ENCODE peak calls at places on chromosomes 13 and 19, in nine cellular contexts. J, U, M, D, S, O, E, H and G are unnamed samples. For H3K4me1, the result is how much of the 10 kb centered on the place peaks cover.

GRCh38 chr13:99484405-99484981 is 16.8 kb upstream of the TM9SF2 start:
- DNase-seq in D (no peak), O (no peak), E (peak), H (no peak), M (no peak), S (no peak), U (peak), J (no peak), G (no peak)

GRCh38 chr19:29519146-29519545 is 6.6 kb upstream of the VSTM2B start:
- DNase-seq in S (no peak), E (no peak), M (no peak), J (no peak), D (no peak), H (no peak), O (no peak), U (no peak), G (no peak)

GRCh38 chr19:15396436-15396835 is 16.8 kb upstream of the AKAP8 start:
- DNase-seq in D (no peak), J (no peak), E (no peak), M (no peak), S (no peak), H (no peak), O (no peak), U (no peak), G (no peak)

GRCh38 chr19:13841339-13842293 is 35.3 kb upstream of the NANOS3 start:
- DNase-seq in O (no peak), E (peak), D (no peak), J (peak), U (no peak), S (peak), M (peak), H (no peak), G (peak)

GRCh38 chr13:66489586-66489985 is 740.5 kb downstream of the PCDH9 start:
- DNase-seq in M (no peak), D (no peak), S (no peak), J (no peak), H (no peak), E (no peak), U (no peak), O (no peak), G (no peak)

GRCh38 chr13:91167706-91168459 is 179.6 kb upstream of the MIR17HG start:
- DNase-seq in E (no peak), D (no peak), J (no peak), M (no peak), O (no peak), S (no peak), H (no peak), U (no peak), G (no peak)

GRCh38 chr19:47019431-47020041 is at the start of gene NPAS1:
- DNase-seq in H (no peak), U (no peak), M (peak), E (no peak), S (no peak), J (no peak), O (no peak), D (no peak), G (no peak)

GRCh38 chr19:12954150-12954962 is 2.7 kb downstream of the GADD45GIP1 start:
- DNase-seq in H (no peak), E (no peak), S (no peak), O (no peak), U (no peak), D (no peak), M (no peak), J (no peak), G (no peak)

GRCh38 chr13:62357887-62358645 is 942.4 kb upstream of the PCDH20 start:
- DNase-seq in M (peak), J (no peak), E (peak), O (peak), S (no peak), D (no peak), H (peak), U (peak), G (no peak)

GRCh38 chr13:113029487-113030258 is 60.7 kb downstream of the MCF2L start:
- DNase-seq in H (peak), D (no peak), J (no peak), M (peak), E (peak), U (no peak), S (no peak), O (no peak), G (no peak)

GRCh38 chr19:32828139-32828538 is 41.4 kb downstream of the SLC7A9 start:
- DNase-seq in U (no peak), O (no peak), S (no peak), J (no peak), D (no peak), M (peak), H (no peak), E (no peak), G (no peak)

GRCh38 chr13:26213982-26214381 is 8.1 kb downstream of the RNF6 start:
- DNase-seq in M (no peak), O (no peak), D (no peak), H (no peak), E (no peak), U (no peak), J (no peak), S (no peak), G (no peak)

GRCh38 chr13:27353653-27354052 is 70.8 kb upstream of the GTF3A start:
- DNase-seq in S (no peak), D (no peak), O (no peak), E (no peak), J (no peak), M (no peak), U (no peak), H (no peak), G (no peak)

GRCh38 chr19:51889934-51890333 is 2.2 kb upstream of the ZNF577 start:
- DNase-seq in O (no peak), E (no peak), U (no peak), J (no peak), D (no peak), H (no peak), M (no peak), S (no peak), G (no peak)

GRCh38 chr13:40666905-40667621 is 622 bp upstream of the FOXO1 start:
- DNase-seq in E (no peak), S (peak), D (peak), U (no peak), H (peak), M (peak), J (peak), O (no peak), G (peak)

GRCh38 chr13:40665754-40666057 is 735 bp downstream of the FOXO1 start:
- DNase-seq in O (no peak), D (peak), U (peak), E (no peak), J (no peak), H (no peak), M (no peak), S (no peak), G (no peak)

GRCh38 chr13:40666058-40666904 is at the start of gene FOXO1:
- DNase-seq in S (peak), H (peak), J (peak), O (no peak), M (peak), D (peak), U (peak), E (peak), G (peak)

GRCh38 chr13:40664100-40665060 is 2.1 kb downstream of the FOXO1 start:
- DNase-seq in M (peak), D (peak), U (peak), H (peak), J (peak), O (no peak), S (peak), E (peak), G (peak)

DNA sequence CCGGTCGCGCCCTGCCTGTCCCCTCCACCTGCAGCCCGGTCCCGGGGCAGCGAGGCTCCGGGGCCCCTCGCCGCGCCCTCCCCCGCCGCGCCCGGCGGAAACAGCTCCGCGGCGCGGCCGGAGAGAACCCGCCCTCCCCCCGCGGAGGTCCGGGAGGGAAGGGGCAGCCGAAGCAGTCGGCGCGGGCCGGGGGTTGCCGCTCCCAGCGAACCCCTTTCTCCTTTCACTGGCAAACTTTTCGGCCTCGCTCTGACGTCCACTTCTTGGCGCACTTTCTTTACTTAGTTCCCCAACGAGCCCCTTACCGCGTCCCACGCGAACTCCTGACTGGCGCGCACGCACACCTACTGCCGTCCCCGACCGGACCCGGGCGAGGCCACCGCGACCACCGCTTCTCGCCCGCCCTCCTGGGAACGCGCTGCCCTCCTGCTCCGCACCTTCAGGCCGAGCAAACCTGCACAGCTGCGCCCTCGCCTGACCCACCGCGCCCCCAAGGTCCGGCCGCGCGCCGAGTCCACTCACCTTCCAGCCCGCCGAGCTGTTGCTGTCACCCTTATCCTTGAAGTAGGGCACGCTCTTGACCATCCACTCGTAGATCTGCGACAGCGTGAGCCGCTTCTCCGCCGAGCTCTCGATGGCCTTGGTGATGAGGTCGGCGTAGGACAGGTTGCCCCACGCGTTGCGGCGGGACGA is 1.2 kb downstream of the FOXO1 start:
- DNase-seq in H (peak), E (no peak), S (peak), J (peak), M (peak), O (no peak), D (peak), U (peak), G (peak)
- TF ChIP-seq CTCF in H (no peak), E (peak), S (no peak), J (no peak), M (no peak), O (peak), D (no peak), U (no peak), G (no peak)

DNA sequence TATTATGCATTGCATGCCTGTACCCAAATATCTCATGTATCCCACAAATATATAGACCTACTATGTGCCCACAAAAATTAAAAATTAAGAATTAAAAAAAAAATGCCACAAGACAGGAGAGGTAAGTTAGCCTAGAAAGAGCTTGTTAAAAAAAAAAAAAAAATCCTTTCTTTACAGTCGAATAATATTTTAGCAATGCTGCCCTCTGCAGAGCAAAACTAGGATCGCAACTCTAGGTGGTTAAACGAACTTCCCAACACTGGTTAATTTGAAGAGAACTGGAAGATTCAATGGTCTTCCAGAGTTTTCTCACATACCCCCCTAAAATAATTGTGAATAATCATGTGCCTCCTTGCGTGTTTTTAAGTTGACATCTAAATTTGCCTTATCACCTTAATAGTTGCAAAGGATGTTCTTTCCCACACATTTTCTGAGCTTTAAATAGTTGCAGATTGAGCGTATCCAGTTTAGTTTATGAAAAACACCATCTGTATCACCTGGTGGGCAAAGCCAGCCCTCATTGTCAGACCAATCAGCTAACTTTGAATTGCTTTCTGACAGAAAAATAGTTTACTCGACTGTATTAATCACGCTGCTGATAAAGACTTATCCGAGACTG is 47.4 kb upstream of the RCBTB2 start:
- DNase-seq in H (peak), E (peak), U (no peak), O (peak), M (peak), D (peak), S (no peak), J (peak), G (peak)
- H3K4me3 ChIP-seq in H (no peak), E (no peak), U (no peak), O (no peak), M (no peak), D (no peak), S (no peak), J (no peak), G (no peak)

DNA sequence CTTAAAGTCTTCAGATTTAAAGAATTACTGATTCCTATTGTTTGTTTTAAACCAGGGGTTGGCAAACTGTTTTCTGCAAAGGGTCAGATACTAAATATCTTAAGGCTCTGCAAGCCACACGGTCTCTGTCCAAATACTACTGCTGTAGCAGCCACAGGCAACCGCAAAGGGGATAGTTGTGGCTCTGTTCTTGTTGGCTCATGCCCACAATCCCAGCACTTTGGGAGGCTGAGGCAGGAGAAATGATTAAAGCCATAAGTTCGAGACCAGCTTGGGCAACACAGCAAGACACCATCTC is 22.4 kb downstream of the RANBP3 start:
- DNase-seq in D (no peak), M (no peak), E (peak), S (no peak), U (peak), H (no peak), J (no peak), O (no peak), G (no peak)
- H3K4me1 ChIP-seq in D (half or more), M (under half), E (half or more), S (half or more), U (under half), H (under half), J (half or more), O (under half), G (half or more)

GRCh38 chr13:39020853-39021462 is 16.9 kb downstream of the PROSER1 start:
- DNase-seq in H (no peak), M (no peak), E (no peak), O (no peak), D (no peak), U (no peak), S (no peak), J (no peak), G (no peak)

GRCh38 chr13:39016087-39016486 is 21.8 kb downstream of the PROSER1 start:
- DNase-seq in E (no peak), D (no peak), U (no peak), H (no peak), M (no peak), O (no peak), S (no peak), J (no peak), G (no peak)

GRCh38 chr13:39012608-39013007 is 22.0 kb upstream of the STOML3 start:
- DNase-seq in D (no peak), M (peak), J (no peak), O (no peak), H (no peak), E (no peak), U (no peak), S (no peak), G (no peak)

GRCh38 chr13:39013462-39013861 is 22.8 kb upstream of the STOML3 start:
- DNase-seq in S (no peak), M (no peak), J (no peak), D (no peak), E (no peak), U (no peak), H (no peak), O (no peak), G (no peak)

DNA sequence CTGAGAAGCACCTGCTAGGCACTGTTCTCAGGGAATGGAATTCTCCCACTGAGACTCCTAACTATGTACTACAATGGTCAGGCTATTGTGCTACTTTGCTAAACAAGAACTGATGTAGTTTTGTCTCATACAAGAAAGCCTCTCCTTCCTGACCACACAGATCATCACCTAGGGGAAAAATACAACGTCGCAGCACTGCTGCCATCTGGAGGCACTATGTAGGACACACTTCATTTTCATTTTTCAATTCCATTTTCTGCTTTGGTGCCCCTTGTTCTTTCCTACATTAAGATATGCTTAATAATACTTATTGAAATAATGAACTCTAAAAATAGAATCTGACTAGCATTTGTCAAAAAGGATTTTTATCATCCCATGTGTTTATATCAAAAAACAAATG is 21.1 kb downstream of the PROSER1 start:
- DNase-seq in M (peak), H (no peak), U (no peak), O (no peak), E (peak), D (no peak), J (no peak), S (no peak), G (no peak)
- TF ChIP-seq CTCF in M (peak), H (peak), U (peak), O (peak), E (peak), D (no peak), J (peak), S (peak), G (peak)

GRCh38 chr19:24032651-24033050 is 54.3 kb upstream of the ZNF254 start:
- DNase-seq in H (no peak), E (no peak), M (no peak), O (no peak), J (no peak), U (no peak), D (no peak), S (no peak), G (no peak)
- H3K4me3 ChIP-seq in H (peak), E (peak), M (peak), O (peak), J (peak), U (no peak), D (peak), S (no peak), G (no peak)

GRCh38 chr19:45971260-45971902 is 2.3 kb downstream of the NOVA2 start:
- DNase-seq in E (no peak), S (no peak), H (no peak), D (no peak), M (no peak), U (no peak), J (no peak), O (no peak), G (no peak)
- H3K4me1 ChIP-seq in E (under half), S (under half), H (under half), D (under half), M (under half), U (under half), J (under half), O (under half), G (under half)

DNA sequence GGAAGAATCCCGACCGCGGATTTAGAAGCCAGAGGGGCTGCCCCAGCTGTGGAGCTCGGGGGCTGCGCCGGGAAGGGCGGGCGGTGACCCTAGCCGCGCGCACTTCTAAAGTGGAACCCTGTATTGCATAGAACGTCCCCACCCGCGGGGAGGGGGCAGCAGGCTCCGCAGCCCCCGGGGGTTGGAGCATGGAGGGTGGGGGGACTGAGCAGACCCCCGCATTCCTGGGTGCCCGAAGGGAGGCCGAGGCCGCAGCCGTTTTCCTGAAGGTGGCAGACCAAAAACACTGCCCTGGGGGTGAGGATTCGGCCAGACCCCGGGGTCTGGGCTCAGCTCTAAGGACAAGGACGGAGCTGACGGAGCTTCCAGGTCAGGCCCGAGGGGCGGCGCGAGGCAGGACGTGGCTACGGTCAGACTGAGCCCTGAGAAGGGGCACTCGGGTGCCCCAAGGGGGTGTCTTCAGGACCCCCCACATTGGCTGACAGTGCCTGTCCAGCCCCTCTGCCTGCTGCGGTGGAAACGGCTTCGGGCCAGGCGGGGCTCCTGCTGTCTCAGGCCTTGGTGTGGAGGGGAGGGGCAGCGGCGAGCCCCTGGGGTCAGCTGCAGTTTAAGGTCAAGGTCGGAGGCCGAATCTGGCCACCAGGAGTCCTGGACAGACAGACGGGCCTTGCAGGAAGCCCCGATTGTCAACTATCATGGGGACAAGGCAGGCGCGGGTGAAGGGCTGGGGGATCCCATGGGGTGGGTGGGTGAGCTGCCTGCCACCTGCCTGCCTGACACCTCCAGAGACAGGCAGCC is 12.6 kb downstream of the MKNK2 start:
- DNase-seq in H (peak), U (no peak), E (no peak), D (no peak), O (no peak), M (peak), J (no peak), S (peak), G (no peak)
- TF ChIP-seq CTCF in H (no peak), U (no peak), E (no peak), D (no peak), O (no peak), M (no peak), J (no peak), S (no peak), G (no peak)

GRCh38 chr19:10286803-10287737 is at the start of gene ICAM4:
- DNase-seq in U (no peak), D (no peak), J (peak), E (peak), H (peak), O (no peak), M (peak), S (peak), G (peak)
- H3K4me3 ChIP-seq in U (no peak), D (no peak), J (peak), E (peak), H (peak), O (peak), M (no peak), S (no peak), G (no peak)

GRCh38 chr13:19794552-19795143 is 11.9 kb upstream of the PSPC1 start:
- DNase-seq in D (no peak), O (no peak), J (no peak), H (peak), M (peak), U (no peak), S (peak), E (no peak), G (no peak)
- H3K4me1 ChIP-seq in D (under half), O (under half), J (under half), H (under half), M (under half), U (under half), S (under half), E (under half), G (under half)

GRCh38 chr13:80239116-80239515 is 101.8 kb downstream of the SPRY2 start:
- DNase-seq in J (no peak), D (no peak), O (no peak), E (no peak), H (no peak), U (no peak), M (no peak), S (no peak), G (no peak)

GRCh38 chr13:80239571-80240255 is 101.2 kb downstream of the SPRY2 start:
- DNase-seq in J (no peak), D (no peak), H (no peak), S (no peak), U (peak), M (no peak), O (no peak), E (no peak), G (no peak)

GRCh38 chr13:80235131-80235530 is 105.8 kb downstream of the SPRY2 start:
- DNase-seq in O (no peak), E (peak), M (no peak), U (peak), H (no peak), S (no peak), D (no peak), J (no peak), G (no peak)

GRCh38 chr13:80237646-80238045 is 103.3 kb downstream of the SPRY2 start:
- DNase-seq in U (peak), E (no peak), H (no peak), D (no peak), J (no peak), S (no peak), O (no peak), M (no peak), G (no peak)

GRCh38 chr13:80235559-80236296 is 105.2 kb downstream of the SPRY2 start:
- DNase-seq in D (no peak), M (no peak), U (peak), J (no peak), O (peak), S (no peak), H (no peak), E (peak), G (peak)
- TF ChIP-seq CTCF in D (no peak), M (no peak), U (no peak), J (no peak), O (no peak), S (no peak), H (no peak), E (no peak), G (no peak)